ENCODE peak calls at places on chromosomes 7 and 10, in four cellular contexts. One of them, this sample, is unnamed.

GRCh38 chr7:2567663-2568238 is 9.0 kb downstream of the IQCE start:
- DNase-seq in tibial artery: peak
- DNase-seq in D721Med: no peak
- DNase-seq in mammary epithelial cell: no peak
- DNase-seq in this sample: no peak

GRCh38 chr7:131076032-131076431 is 251.6 kb upstream of the MKLN1 start:
- DNase-seq in D721Med: no peak
- DNase-seq in tibial artery: no peak
- DNase-seq in mammary epithelial cell: peak
- DNase-seq in this sample: no peak

GRCh38 chr10:33416209-33416608 is 81.7 kb upstream of the NRP1 start:
- DNase-seq in tibial artery: no peak
- DNase-seq in D721Med: no peak
- DNase-seq in mammary epithelial cell: no peak
- DNase-seq in this sample: no peak

GRCh38 chr7:54778696-54779285 is 19.8 kb upstream of the SEC61G start:
- DNase-seq in mammary epithelial cell: peak
- DNase-seq in tibial artery: no peak
- DNase-seq in D721Med: no peak
- DNase-seq in this sample: no peak

GRCh38 chr7:36784991-36785940 is 61.0 kb upstream of the AOAH start:
- DNase-seq in mammary epithelial cell: peak
- DNase-seq in D721Med: no peak
- DNase-seq in tibial artery: peak
- DNase-seq in this sample: peak

GRCh38 chr7:71727347-71727746 is 595.4 kb downstream of the GALNT17 start:
- DNase-seq in tibial artery: no peak
- DNase-seq in mammary epithelial cell: no peak
- DNase-seq in D721Med: no peak
- DNase-seq in this sample: no peak

GRCh38 chr10:124650820-124651401 is 93.3 kb downstream of the FAM53B start:
- DNase-seq in mammary epithelial cell: no peak
- DNase-seq in tibial artery: no peak
- DNase-seq in D721Med: no peak
- DNase-seq in this sample: no peak

GRCh38 chr10:63553473-63553872 is 32.3 kb downstream of the REEP3 start:
- DNase-seq in tibial artery: no peak
- DNase-seq in D721Med: no peak
- DNase-seq in mammary epithelial cell: no peak
- DNase-seq in this sample: no peak

GRCh38 chr7:141462958-141463357 is 88.3 kb upstream of the AGK start:
- DNase-seq in D721Med: no peak
- DNase-seq in mammary epithelial cell: no peak
- DNase-seq in tibial artery: no peak
- DNase-seq in this sample: no peak

GRCh38 chr7:6640246-6640721 is 3.2 kb downstream of the ZNF316 start:
- DNase-seq in tibial artery: no peak
- DNase-seq in D721Med: no peak
- DNase-seq in mammary epithelial cell: no peak
- DNase-seq in this sample: no peak

GRCh38 chr10:110912374-110912773 is 6.6 kb downstream of the BBIP1 start:
- DNase-seq in mammary epithelial cell: no peak
- DNase-seq in tibial artery: no peak
- DNase-seq in D721Med: no peak
- DNase-seq in this sample: no peak

GRCh38 chr10:4111593-4111992 is 326.6 kb upstream of the KLF6 start:
- DNase-seq in mammary epithelial cell: no peak
- DNase-seq in D721Med: no peak
- DNase-seq in tibial artery: no peak
- DNase-seq in this sample: no peak

GRCh38 chr7:132560825-132561529 is 15.3 kb downstream of the PLXNA4 start:
- DNase-seq in tibial artery: no peak
- DNase-seq in mammary epithelial cell: no peak
- DNase-seq in D721Med: no peak
- DNase-seq in this sample: no peak

GRCh38 chr7:137768371-137768770 is 78.4 kb downstream of the DGKI start:
- DNase-seq in D721Med: no peak
- DNase-seq in tibial artery: no peak
- DNase-seq in mammary epithelial cell: peak
- DNase-seq in this sample: no peak
- TF ChIP-seq CTCF in D721Med: no peak
- TF ChIP-seq CTCF in tibial artery: no peak
- TF ChIP-seq CTCF in mammary epithelial cell: no peak
- TF ChIP-seq CTCF in this sample: no peak

DNA sequence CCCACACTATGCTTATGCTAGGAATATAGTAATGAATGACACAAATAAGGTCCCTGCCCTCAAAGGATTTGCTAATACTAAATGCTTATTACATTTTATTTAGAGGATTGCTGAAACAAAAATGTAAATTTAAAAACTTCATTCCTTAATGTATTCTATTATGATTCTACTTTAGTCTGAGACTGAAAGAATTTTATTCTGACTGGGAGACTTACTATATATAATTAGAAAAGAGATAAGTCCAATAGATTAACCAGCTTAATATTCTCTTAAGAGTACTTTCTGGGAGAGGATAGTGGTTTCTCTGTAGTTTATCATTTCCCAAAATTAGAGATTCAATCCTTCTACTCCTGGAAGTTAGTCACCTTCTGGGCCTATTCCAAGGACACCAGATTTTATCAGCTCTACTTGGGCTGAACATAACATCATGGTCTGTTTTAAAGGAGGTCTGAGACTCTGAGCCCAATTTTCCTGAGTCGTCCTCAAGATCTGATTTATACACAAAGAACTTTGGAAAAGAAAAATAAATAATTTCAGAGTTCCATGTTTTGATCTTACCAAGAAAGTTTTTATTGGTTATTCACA is 41.1 kb downstream of the ASZ1 start:
- DNase-seq in mammary epithelial cell: no peak
- DNase-seq in D721Med: no peak
- DNase-seq in tibial artery: no peak
- DNase-seq in this sample: no peak
- TF ChIP-seq CTCF in mammary epithelial cell: no peak
- TF ChIP-seq CTCF in D721Med: no peak
- TF ChIP-seq CTCF in tibial artery: no peak
- TF ChIP-seq CTCF in this sample: no peak

GRCh38 chr10:113504423-113504822 is 48.4 kb upstream of the HABP2 start:
- DNase-seq in tibial artery: no peak
- DNase-seq in mammary epithelial cell: no peak
- DNase-seq in D721Med: no peak
- DNase-seq in this sample: no peak
- TF ChIP-seq CTCF in tibial artery: no peak
- TF ChIP-seq CTCF in mammary epithelial cell: no peak
- TF ChIP-seq CTCF in D721Med: no peak
- TF ChIP-seq CTCF in this sample: no peak

GRCh38 chr10:5948208-5948585 is 29.1 kb downstream of the IL15RA start:
- DNase-seq in tibial artery: no peak
- DNase-seq in D721Med: no peak
- DNase-seq in mammary epithelial cell: no peak
- DNase-seq in this sample: no peak

GRCh38 chr10:5946786-5947185 is 30.6 kb downstream of the IL15RA start:
- DNase-seq in mammary epithelial cell: no peak
- DNase-seq in D721Med: no peak
- DNase-seq in tibial artery: no peak
- DNase-seq in this sample: no peak

GRCh38 chr10:5947471-5948207 is 29.7 kb downstream of the IL15RA start:
- DNase-seq in mammary epithelial cell: no peak
- DNase-seq in D721Med: no peak
- DNase-seq in tibial artery: no peak
- DNase-seq in this sample: no peak

GRCh38 chr10:5951167-5951711 is 26.1 kb downstream of the IL15RA start:
- DNase-seq in D721Med: no peak
- DNase-seq in mammary epithelial cell: peak
- DNase-seq in tibial artery: peak
- DNase-seq in this sample: peak

GRCh38 chr10:5948999-5949759 is 28.2 kb downstream of the IL15RA start:
- DNase-seq in mammary epithelial cell: peak
- DNase-seq in tibial artery: peak
- DNase-seq in D721Med: peak
- DNase-seq in this sample: no peak
- TF ChIP-seq CTCF in mammary epithelial cell: peak
- TF ChIP-seq CTCF in tibial artery: no peak
- TF ChIP-seq CTCF in D721Med: peak
- TF ChIP-seq CTCF in this sample: peak

GRCh38 chr10:95265572-95265971 is 25.2 kb downstream of the PDLIM1 start:
- DNase-seq in mammary epithelial cell: no peak
- DNase-seq in tibial artery: no peak
- DNase-seq in D721Med: no peak
- DNase-seq in this sample: no peak
- TF ChIP-seq CTCF in mammary epithelial cell: no peak
- TF ChIP-seq CTCF in tibial artery: no peak
- TF ChIP-seq CTCF in D721Med: no peak
- TF ChIP-seq CTCF in this sample: no peak

GRCh38 chr10:120632047-120632446 is 175.0 kb downstream of the PLPP4 start:
- DNase-seq in D721Med: no peak
- DNase-seq in tibial artery: no peak
- DNase-seq in mammary epithelial cell: no peak
- DNase-seq in this sample: no peak

GRCh38 chr10:120630266-120630665 is 173.2 kb downstream of the PLPP4 start:
- DNase-seq in mammary epithelial cell: no peak
- DNase-seq in tibial artery: no peak
- DNase-seq in D721Med: no peak
- DNase-seq in this sample: no peak

GRCh38 chr10:120632936-120633335 is 175.9 kb downstream of the PLPP4 start:
- DNase-seq in tibial artery: no peak
- DNase-seq in D721Med: no peak
- DNase-seq in mammary epithelial cell: no peak
- DNase-seq in this sample: no peak

GRCh38 chr10:120634629-120635028 is 177.6 kb downstream of the PLPP4 start:
- DNase-seq in mammary epithelial cell: no peak
- DNase-seq in D721Med: no peak
- DNase-seq in tibial artery: no peak
- DNase-seq in this sample: no peak
- TF ChIP-seq CTCF in mammary epithelial cell: no peak
- TF ChIP-seq CTCF in D721Med: peak
- TF ChIP-seq CTCF in tibial artery: no peak
- TF ChIP-seq CTCF in this sample: no peak

GRCh38 chr7:29139191-29139590 is 7.1 kb downstream of the CPVL start:
- DNase-seq in tibial artery: no peak
- DNase-seq in mammary epithelial cell: peak
- DNase-seq in D721Med: no peak
- DNase-seq in this sample: no peak

GRCh38 chr7:29139796-29140195 is 6.5 kb downstream of the CPVL start:
- DNase-seq in tibial artery: no peak
- DNase-seq in D721Med: no peak
- DNase-seq in mammary epithelial cell: peak
- DNase-seq in this sample: no peak

GRCh38 chr7:29132980-29133379 is 13.4 kb downstream of the CPVL start:
- DNase-seq in tibial artery: no peak
- DNase-seq in mammary epithelial cell: no peak
- DNase-seq in D721Med: no peak
- DNase-seq in this sample: no peak

GRCh38 chr7:29138588-29138987 is 7.7 kb downstream of the CPVL start:
- DNase-seq in D721Med: no peak
- DNase-seq in mammary epithelial cell: no peak
- DNase-seq in tibial artery: no peak
- DNase-seq in this sample: no peak

DNA sequence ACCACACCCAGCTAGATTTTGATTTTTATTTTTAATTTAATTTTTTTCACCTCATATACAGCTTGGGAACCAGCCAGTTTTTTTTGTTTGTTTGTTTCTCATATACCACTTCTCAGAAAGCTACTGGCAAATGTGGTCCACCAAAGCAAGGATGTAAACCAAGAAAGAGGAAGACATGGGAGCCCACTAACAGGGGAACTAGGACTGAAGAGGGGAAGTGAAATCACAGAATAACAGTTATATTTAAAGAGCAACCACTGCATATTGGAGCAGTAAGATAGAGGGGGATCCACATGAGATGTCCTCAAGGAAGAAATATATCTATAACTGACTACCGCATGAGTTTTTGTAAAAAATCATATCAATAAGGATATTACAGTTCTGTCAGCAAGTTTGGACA is 10.5 kb downstream of the CPVL start:
- DNase-seq in D721Med: no peak
- DNase-seq in tibial artery: no peak
- DNase-seq in mammary epithelial cell: no peak
- DNase-seq in this sample: no peak
- TF ChIP-seq CTCF in D721Med: no peak
- TF ChIP-seq CTCF in tibial artery: no peak
- TF ChIP-seq CTCF in mammary epithelial cell: no peak
- TF ChIP-seq CTCF in this sample: no peak

GRCh38 chr7:76069238-76069638 is 21.3 kb downstream of the MDH2 start:
- DNase-seq in tibial artery: peak
- DNase-seq in D721Med: no peak
- DNase-seq in mammary epithelial cell: peak
- DNase-seq in this sample: no peak
- TF ChIP-seq CTCF in tibial artery: no peak
- TF ChIP-seq CTCF in D721Med: peak
- TF ChIP-seq CTCF in mammary epithelial cell: peak
- TF ChIP-seq CTCF in this sample: no peak

DNA sequence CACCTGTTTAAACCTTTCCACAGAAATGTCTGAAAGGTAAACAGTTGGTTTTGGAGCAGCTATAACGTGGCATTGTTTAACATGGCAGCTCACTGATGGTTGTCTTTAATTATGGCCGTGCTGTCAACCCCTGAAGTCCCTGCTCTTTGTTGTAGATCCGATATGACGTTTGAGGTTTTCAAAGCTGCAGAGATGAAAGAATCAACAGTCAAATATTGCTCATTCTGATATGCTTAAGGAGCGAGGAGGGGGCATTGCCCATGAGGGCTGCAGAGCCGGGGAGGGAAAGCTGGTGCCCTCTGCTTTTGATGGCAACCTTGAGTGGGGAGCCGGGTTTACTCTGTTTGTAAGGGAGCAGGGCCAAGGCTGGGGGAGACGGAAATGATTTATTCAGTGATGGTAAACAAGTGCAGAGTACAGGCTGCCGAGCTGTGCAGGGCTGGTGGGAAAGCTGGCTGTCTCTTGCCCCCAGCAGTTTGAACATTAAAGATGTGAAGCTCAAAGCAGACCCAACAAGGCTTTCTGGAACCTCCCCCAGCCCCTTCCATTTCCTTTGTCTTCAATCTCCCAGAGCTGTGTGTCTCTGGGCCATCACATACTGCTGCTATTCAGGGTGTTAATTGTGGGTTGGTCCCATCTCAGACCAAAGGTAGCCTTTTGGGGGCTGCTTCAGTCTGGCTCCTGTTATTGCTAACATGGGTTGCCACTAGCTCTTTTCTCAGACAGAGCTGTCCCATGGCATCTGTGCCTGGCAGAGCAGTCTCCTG is 345.5 kb downstream of the LRMDA start:
- DNase-seq in tibial artery: no peak
- DNase-seq in D721Med: no peak
- DNase-seq in mammary epithelial cell: no peak
- DNase-seq in this sample: no peak
- TF ChIP-seq CTCF in tibial artery: no peak
- TF ChIP-seq CTCF in D721Med: no peak
- TF ChIP-seq CTCF in mammary epithelial cell: no peak
- TF ChIP-seq CTCF in this sample: no peak